ENCODE peak calls at places on chromosomes 13 and 19, in ten cellular contexts. One of them, this sample, is unnamed.
A peak's percentile ranks its signal among the peaks of the same experiment; 100 is the strongest.

GRCh38 chr19:13339869-13340268 is 166.4 kb downstream of the CACNA1A start:
- DNase-seq in CD4-positive, alpha-beta T cell: no peak
- DNase-seq in MCF 10A: no peak
- DNase-seq in pancreas: no peak
- DNase-seq in BE2C: no peak
- DNase-seq in neural crest cell: no peak
- DNase-seq in lower lobe of right lung: no peak
- DNase-seq in heart right ventricle: no peak
- DNase-seq in mesothelial cell of epicardium: no peak
- DNase-seq in fibroblast of lung: no peak
- DNase-seq in this sample: no peak

GRCh38 chr19:13017306-13018036 is 22.2 kb downstream of the NFIX start:
- DNase-seq in mesothelial cell of epicardium: no peak
- DNase-seq in BE2C: no peak
- DNase-seq in CD4-positive, alpha-beta T cell: no peak
- DNase-seq in neural crest cell: no peak
- DNase-seq in lower lobe of right lung: no peak
- DNase-seq in pancreas: no peak
- DNase-seq in MCF 10A: no peak
- DNase-seq in fibroblast of lung: peak; percentile 16
- DNase-seq in heart right ventricle: no peak
- DNase-seq in this sample: no peak

GRCh38 chr19:58182577-58182988 is 278 bp upstream of the ZNF274 start:
- DNase-seq in heart right ventricle: no peak
- DNase-seq in CD4-positive, alpha-beta T cell: peak; percentile 86
- DNase-seq in BE2C: no peak
- DNase-seq in fibroblast of lung: no peak
- DNase-seq in neural crest cell: no peak
- DNase-seq in lower lobe of right lung: no peak
- DNase-seq in MCF 10A: no peak
- DNase-seq in pancreas: no peak
- DNase-seq in mesothelial cell of epicardium: no peak
- DNase-seq in this sample: no peak

GRCh38 chr13:103466761-103467160 is 400.5 kb upstream of the SLC10A2 start:
- DNase-seq in lower lobe of right lung: no peak
- DNase-seq in CD4-positive, alpha-beta T cell: no peak
- DNase-seq in heart right ventricle: no peak
- DNase-seq in pancreas: no peak
- DNase-seq in neural crest cell: no peak
- DNase-seq in mesothelial cell of epicardium: no peak
- DNase-seq in MCF 10A: no peak
- DNase-seq in fibroblast of lung: no peak
- DNase-seq in BE2C: no peak
- DNase-seq in this sample: no peak

GRCh38 chr19:19094513-19094912 is 30.7 kb downstream of the SLC25A42 start:
- DNase-seq in heart right ventricle: no peak
- DNase-seq in BE2C: no peak
- DNase-seq in neural crest cell: no peak
- DNase-seq in MCF 10A: no peak
- DNase-seq in fibroblast of lung: no peak
- DNase-seq in pancreas: no peak
- DNase-seq in mesothelial cell of epicardium: no peak
- DNase-seq in CD4-positive, alpha-beta T cell: no peak
- DNase-seq in lower lobe of right lung: no peak
- DNase-seq in this sample: no peak

GRCh38 chr19:55487884-55488687 is at the start of gene SSC5D:
- DNase-seq in MCF 10A: no peak
- DNase-seq in CD4-positive, alpha-beta T cell: no peak
- DNase-seq in mesothelial cell of epicardium: no peak
- DNase-seq in BE2C: peak; percentile 41
- DNase-seq in lower lobe of right lung: no peak
- DNase-seq in pancreas: no peak
- DNase-seq in fibroblast of lung: peak; percentile 71
- DNase-seq in neural crest cell: no peak
- DNase-seq in heart right ventricle: no peak
- DNase-seq in this sample: no peak

GRCh38 chr13:26502826-26503225 is 54.7 kb upstream of the WASF3 start:
- DNase-seq in lower lobe of right lung: no peak
- DNase-seq in CD4-positive, alpha-beta T cell: no peak
- DNase-seq in fibroblast of lung: peak; percentile 68
- DNase-seq in neural crest cell: no peak
- DNase-seq in heart right ventricle: no peak
- DNase-seq in mesothelial cell of epicardium: no peak
- DNase-seq in pancreas: no peak
- DNase-seq in BE2C: no peak
- DNase-seq in MCF 10A: no peak
- DNase-seq in this sample: no peak

GRCh38 chr19:52640916-52641315 is 2.8 kb upstream of the ZNF83 start:
- DNase-seq in CD4-positive, alpha-beta T cell: no peak
- DNase-seq in MCF 10A: no peak
- DNase-seq in neural crest cell: no peak
- DNase-seq in fibroblast of lung: no peak
- DNase-seq in mesothelial cell of epicardium: no peak
- DNase-seq in heart right ventricle: no peak
- DNase-seq in lower lobe of right lung: no peak
- DNase-seq in pancreas: no peak
- DNase-seq in BE2C: peak; percentile 57
- DNase-seq in this sample: no peak

GRCh38 chr13:41244555-41244954 is 18.8 kb downstream of the MTRF1 start:
- DNase-seq in pancreas: no peak
- DNase-seq in BE2C: no peak
- DNase-seq in heart right ventricle: no peak
- DNase-seq in neural crest cell: no peak
- DNase-seq in fibroblast of lung: peak; percentile 19
- DNase-seq in mesothelial cell of epicardium: no peak
- DNase-seq in lower lobe of right lung: no peak
- DNase-seq in CD4-positive, alpha-beta T cell: no peak
- DNase-seq in MCF 10A: no peak
- DNase-seq in this sample: no peak

GRCh38 chr19:44212865-44213346 is 574 bp downstream of the ZNF227 start:
- DNase-seq in pancreas: no peak
- DNase-seq in lower lobe of right lung: no peak
- DNase-seq in mesothelial cell of epicardium: no peak
- DNase-seq in fibroblast of lung: peak; percentile 35
- DNase-seq in BE2C: no peak
- DNase-seq in heart right ventricle: peak; percentile 6
- DNase-seq in neural crest cell: no peak
- DNase-seq in MCF 10A: peak; percentile 45
- DNase-seq in CD4-positive, alpha-beta T cell: no peak
- DNase-seq in this sample: no peak

GRCh38 chr19:42242512-42243409 is at the start of gene GSK3A:
- DNase-seq in BE2C: peak; percentile 98
- DNase-seq in pancreas: peak; percentile 99
- DNase-seq in heart right ventricle: peak; percentile 99
- DNase-seq in lower lobe of right lung: peak; percentile 99
- DNase-seq in MCF 10A: peak; percentile 99
- DNase-seq in mesothelial cell of epicardium: peak; percentile 95
- DNase-seq in CD4-positive, alpha-beta T cell: peak; percentile 95
- DNase-seq in neural crest cell: peak; percentile 90
- DNase-seq in fibroblast of lung: peak; percentile 99
- DNase-seq in this sample: no peak

GRCh38 chr13:94968040-94968756 is 255.9 kb upstream of the SOX21 start:
- DNase-seq in lower lobe of right lung: no peak
- DNase-seq in BE2C: peak; percentile 23
- DNase-seq in fibroblast of lung: peak; percentile 7
- DNase-seq in MCF 10A: no peak
- DNase-seq in mesothelial cell of epicardium: no peak
- DNase-seq in heart right ventricle: no peak
- DNase-seq in CD4-positive, alpha-beta T cell: no peak
- DNase-seq in pancreas: no peak
- DNase-seq in neural crest cell: peak; percentile 47
- DNase-seq in this sample: no peak

GRCh38 chr13:50993908-50994307 is 84.3 kb downstream of the RNASEH2B start:
- DNase-seq in pancreas: no peak
- DNase-seq in fibroblast of lung: peak; percentile 67
- DNase-seq in lower lobe of right lung: no peak
- DNase-seq in heart right ventricle: no peak
- DNase-seq in neural crest cell: no peak
- DNase-seq in CD4-positive, alpha-beta T cell: no peak
- DNase-seq in BE2C: no peak
- DNase-seq in mesothelial cell of epicardium: no peak
- DNase-seq in MCF 10A: no peak
- DNase-seq in this sample: no peak

GRCh38 chr19:41871573-41872383 is 5.3 kb upstream of the CD79A start:
- DNase-seq in heart right ventricle: peak; percentile 37
- DNase-seq in neural crest cell: no peak
- DNase-seq in lower lobe of right lung: peak; percentile 62
- DNase-seq in pancreas: no peak
- DNase-seq in BE2C: no peak
- DNase-seq in fibroblast of lung: no peak
- DNase-seq in CD4-positive, alpha-beta T cell: peak; percentile 62
- DNase-seq in mesothelial cell of epicardium: no peak
- DNase-seq in MCF 10A: peak; percentile 25
- DNase-seq in this sample: no peak

GRCh38 chr13:110274687-110275086 is 32.3 kb downstream of the COL4A1 start:
- DNase-seq in mesothelial cell of epicardium: no peak
- DNase-seq in neural crest cell: no peak
- DNase-seq in fibroblast of lung: no peak
- DNase-seq in heart right ventricle: no peak
- DNase-seq in MCF 10A: peak; percentile 15
- DNase-seq in pancreas: no peak
- DNase-seq in BE2C: no peak
- DNase-seq in lower lobe of right lung: no peak
- DNase-seq in CD4-positive, alpha-beta T cell: no peak
- DNase-seq in this sample: no peak
- TF ChIP-seq CTCF in mesothelial cell of epicardium: no peak
- TF ChIP-seq CTCF in neural crest cell: no peak
- TF ChIP-seq CTCF in fibroblast of lung: peak; percentile 25
- TF ChIP-seq CTCF in heart right ventricle: no peak
- TF ChIP-seq CTCF in MCF 10A: peak; percentile 20
- TF ChIP-seq CTCF in pancreas: no peak
- TF ChIP-seq CTCF in BE2C: no peak
- TF ChIP-seq CTCF in lower lobe of right lung: peak; percentile 12
- TF ChIP-seq CTCF in CD4-positive, alpha-beta T cell: no peak
- TF ChIP-seq CTCF in this sample: peak; percentile 66

GRCh38 chr13:35210234-35210633 is 266.3 kb downstream of the MAB21L1 start:
- DNase-seq in MCF 10A: peak; percentile 10
- DNase-seq in lower lobe of right lung: no peak
- DNase-seq in pancreas: no peak
- DNase-seq in BE2C: no peak
- DNase-seq in heart right ventricle: no peak
- DNase-seq in mesothelial cell of epicardium: no peak
- DNase-seq in fibroblast of lung: peak; percentile 35
- DNase-seq in CD4-positive, alpha-beta T cell: no peak
- DNase-seq in neural crest cell: no peak
- DNase-seq in this sample: no peak
- TF ChIP-seq CTCF in MCF 10A: no peak
- TF ChIP-seq CTCF in lower lobe of right lung: no peak
- TF ChIP-seq CTCF in pancreas: no peak
- TF ChIP-seq CTCF in BE2C: no peak
- TF ChIP-seq CTCF in heart right ventricle: no peak
- TF ChIP-seq CTCF in mesothelial cell of epicardium: no peak
- TF ChIP-seq CTCF in fibroblast of lung: no peak
- TF ChIP-seq CTCF in CD4-positive, alpha-beta T cell: no peak
- TF ChIP-seq CTCF in neural crest cell: no peak
- TF ChIP-seq CTCF in this sample: peak; percentile 75

GRCh38 chr19:35304036-35304435 is 12.1 kb downstream of the MAG start:
- DNase-seq in pancreas: no peak
- DNase-seq in BE2C: no peak
- DNase-seq in mesothelial cell of epicardium: no peak
- DNase-seq in lower lobe of right lung: no peak
- DNase-seq in heart right ventricle: no peak
- DNase-seq in MCF 10A: no peak
- DNase-seq in fibroblast of lung: no peak
- DNase-seq in neural crest cell: no peak
- DNase-seq in CD4-positive, alpha-beta T cell: no peak
- DNase-seq in this sample: no peak

GRCh38 chr19:35307990-35308389 is 16.0 kb downstream of the MAG start:
- DNase-seq in CD4-positive, alpha-beta T cell: no peak
- DNase-seq in lower lobe of right lung: no peak
- DNase-seq in fibroblast of lung: no peak
- DNase-seq in pancreas: no peak
- DNase-seq in BE2C: no peak
- DNase-seq in MCF 10A: no peak
- DNase-seq in heart right ventricle: no peak
- DNase-seq in mesothelial cell of epicardium: no peak
- DNase-seq in neural crest cell: no peak
- DNase-seq in this sample: no peak

GRCh38 chr19:35305181-35305580 is 13.2 kb downstream of the MAG start:
- DNase-seq in BE2C: no peak
- DNase-seq in MCF 10A: no peak
- DNase-seq in pancreas: no peak
- DNase-seq in CD4-positive, alpha-beta T cell: no peak
- DNase-seq in lower lobe of right lung: no peak
- DNase-seq in fibroblast of lung: no peak
- DNase-seq in mesothelial cell of epicardium: no peak
- DNase-seq in neural crest cell: no peak
- DNase-seq in heart right ventricle: no peak
- DNase-seq in this sample: no peak

GRCh38 chr19:35309481-35310279 is 17.7 kb downstream of the MAG start:
- DNase-seq in MCF 10A: no peak
- DNase-seq in pancreas: peak; percentile 75
- DNase-seq in heart right ventricle: peak; percentile 55
- DNase-seq in lower lobe of right lung: no peak
- DNase-seq in mesothelial cell of epicardium: peak; percentile 49
- DNase-seq in BE2C: no peak
- DNase-seq in fibroblast of lung: peak; percentile 25
- DNase-seq in neural crest cell: no peak
- DNase-seq in CD4-positive, alpha-beta T cell: no peak
- DNase-seq in this sample: no peak

GRCh38 chr19:35306473-35307246 is 14.7 kb downstream of the MAG start:
- DNase-seq in neural crest cell: no peak
- DNase-seq in CD4-positive, alpha-beta T cell: no peak
- DNase-seq in BE2C: no peak
- DNase-seq in MCF 10A: peak; percentile 24
- DNase-seq in heart right ventricle: no peak
- DNase-seq in lower lobe of right lung: no peak
- DNase-seq in fibroblast of lung: no peak
- DNase-seq in mesothelial cell of epicardium: no peak
- DNase-seq in pancreas: no peak
- DNase-seq in this sample: no peak
- TF ChIP-seq CTCF in neural crest cell: peak; percentile 53
- TF ChIP-seq CTCF in CD4-positive, alpha-beta T cell: no peak
- TF ChIP-seq CTCF in BE2C: peak; percentile 56
- TF ChIP-seq CTCF in MCF 10A: no peak
- TF ChIP-seq CTCF in heart right ventricle: no peak
- TF ChIP-seq CTCF in lower lobe of right lung: no peak
- TF ChIP-seq CTCF in fibroblast of lung: peak; percentile 20
- TF ChIP-seq CTCF in mesothelial cell of epicardium: no peak
- TF ChIP-seq CTCF in pancreas: no peak
- TF ChIP-seq CTCF in this sample: peak; percentile 39

DNA sequence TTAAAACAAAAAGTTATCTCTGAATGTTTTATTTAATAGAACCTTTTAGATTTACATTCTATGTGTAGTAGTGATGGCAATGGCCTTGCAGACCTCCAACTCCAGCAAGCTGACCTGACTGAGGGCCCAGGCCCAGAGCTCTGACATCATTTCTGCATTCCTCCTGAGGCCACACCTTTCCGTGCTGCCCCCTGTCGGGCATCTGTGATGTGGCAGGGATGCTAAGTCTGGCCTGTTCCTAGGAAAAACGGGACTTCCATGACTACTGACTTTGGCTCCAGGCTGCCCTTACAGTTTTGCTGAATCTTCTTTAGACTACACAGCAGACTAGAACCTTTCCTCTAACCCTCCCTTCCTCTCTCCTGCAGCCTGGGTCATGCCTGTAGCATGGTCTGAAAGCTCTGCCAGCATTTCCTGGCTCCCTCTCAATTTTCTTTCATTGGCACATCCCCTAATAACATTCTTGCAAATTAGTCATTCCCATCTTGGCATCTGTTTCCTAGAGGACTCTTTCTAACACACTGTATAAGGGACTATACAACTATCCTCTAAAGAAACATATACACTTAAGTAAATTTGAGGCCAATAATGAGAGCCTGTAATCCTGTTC is 249.0 kb downstream of the GPC5 start:
- DNase-seq in BE2C: peak; percentile 61
- DNase-seq in heart right ventricle: peak; percentile 14
- DNase-seq in pancreas: no peak
- DNase-seq in CD4-positive, alpha-beta T cell: no peak
- DNase-seq in mesothelial cell of epicardium: no peak
- DNase-seq in neural crest cell: peak; percentile 14
- DNase-seq in lower lobe of right lung: no peak
- DNase-seq in fibroblast of lung: peak; percentile 81
- DNase-seq in MCF 10A: peak; percentile 71
- DNase-seq in this sample: no peak
- TF ChIP-seq CTCF in BE2C: peak; percentile 82
- TF ChIP-seq CTCF in heart right ventricle: peak; percentile 5
- TF ChIP-seq CTCF in pancreas: peak; percentile 21
- TF ChIP-seq CTCF in CD4-positive, alpha-beta T cell: no peak
- TF ChIP-seq CTCF in mesothelial cell of epicardium: peak; percentile 41
- TF ChIP-seq CTCF in neural crest cell: peak; percentile 58
- TF ChIP-seq CTCF in lower lobe of right lung: peak; percentile 25
- TF ChIP-seq CTCF in fibroblast of lung: peak; percentile 50
- TF ChIP-seq CTCF in MCF 10A: peak; percentile 70
- TF ChIP-seq CTCF in this sample: peak; percentile 83